ENCODE peak calls at places on chromosome 9, in four cellular contexts. U is CD8-positive, alpha-beta T cell; K is WERI-Rb-1; G is suprapubic skin. B is an unnamed sample. For H3K36me3, the result is how much of the 10 kb centered on the place peaks cover.

GRCh38 chr9:121662896-121663580 is 11.6 kb downstream of the DAB2IP start:
- DNase-seq in U (no peak), K (no peak), G (no peak), B (no peak)

GRCh38 chr9:26158631-26159150 is 480.4 kb upstream of the TUSC1 start:
- DNase-seq in U (no peak), K (no peak), G (no peak), B (no peak)

GRCh38 chr9:18893491-18893890 is 139.5 kb downstream of the SAXO1 start:
- DNase-seq in U (no peak), K (no peak), G (no peak), B (no peak)

GRCh38 chr9:36597412-36598178 is 24.9 kb downstream of the MELK start:
- DNase-seq in U (no peak), K (peak), G (no peak), B (no peak)

GRCh38 chr9:132210472-132211145 is 48.8 kb downstream of the NTNG2 start:
- DNase-seq in U (no peak), K (no peak), G (no peak), B (no peak)

GRCh38 chr9:125521462-125522327 is 185.3 kb downstream of the MAPKAP1 start:
- DNase-seq in U (no peak), K (no peak), G (no peak), B (no peak)

GRCh38 chr9:69898714-69899209 is 78.1 kb downstream of the CFAP95 start:
- DNase-seq in U (no peak), K (no peak), G (no peak), B (no peak)

GRCh38 chr9:127980056-127980705 is 608 bp downstream of the EEIG1 start:
- DNase-seq in U (no peak), K (peak), G (no peak), B (peak)

GRCh38 chr9:117772960-117773359 is 68.8 kb downstream of the TLR4 start:
- DNase-seq in U (no peak), K (peak), G (no peak), B (no peak)

GRCh38 chr9:121360975-121361374 is 9.1 kb downstream of the STOM start:
- DNase-seq in U (no peak), K (no peak), G (no peak), B (no peak)

GRCh38 chr9:79604149-79604548 is 32.4 kb downstream of the TLE4 start:
- DNase-seq in U (no peak), K (no peak), G (no peak), B (no peak)

GRCh38 chr9:97543568-97543967 is 42.1 kb downstream of the TMOD1 start:
- DNase-seq in U (no peak), K (no peak), G (no peak), B (no peak)

GRCh38 chr9:92100237-92100911 is 14.8 kb downstream of the SPTLC1 start:
- DNase-seq in U (no peak), K (no peak), G (no peak), B (no peak)

GRCh38 chr9:133351908-133352634 is 4.1 kb downstream of the RPL7A start:
- DNase-seq in U (no peak), K (peak), G (no peak), B (peak)

GRCh38 chr9:133353548-133353947 is 2.7 kb downstream of the SURF1 start:
- DNase-seq in U (no peak), K (no peak), G (no peak), B (no peak)

GRCh38 chr9:133354766-133355165 is 1.5 kb downstream of the SURF1 start:
- DNase-seq in U (no peak), K (peak), G (no peak), B (no peak)

GRCh38 chr9:133351526-133351907 is 3.5 kb downstream of the RPL7A start:
- DNase-seq in U (no peak), K (no peak), G (no peak), B (no peak)

GRCh38 chr9:133352635-133353340 is 3.5 kb downstream of the SURF1 start:
- DNase-seq in U (no peak), K (no peak), G (no peak), B (no peak)
- H3K27ac ChIP-seq in U (no peak), K (peak), G (no peak), B (no peak)

GRCh38 chr9:3825724-3826123 is 299.9 kb upstream of the RFX3 start:
- DNase-seq in U (no peak), K (no peak), G (no peak), B (no peak)

GRCh38 chr9:3827175-3827574 is 301.4 kb upstream of the RFX3 start:
- DNase-seq in U (no peak), K (no peak), G (no peak), B (no peak)

GRCh38 chr9:3828495-3828894 is 302.7 kb upstream of the RFX3 start:
- DNase-seq in U (no peak), K (no peak), G (no peak), B (no peak)

GRCh38 chr9:3835393-3835792 is 309.6 kb upstream of the RFX3 start:
- DNase-seq in U (no peak), K (no peak), G (no peak), B (no peak)

DNA sequence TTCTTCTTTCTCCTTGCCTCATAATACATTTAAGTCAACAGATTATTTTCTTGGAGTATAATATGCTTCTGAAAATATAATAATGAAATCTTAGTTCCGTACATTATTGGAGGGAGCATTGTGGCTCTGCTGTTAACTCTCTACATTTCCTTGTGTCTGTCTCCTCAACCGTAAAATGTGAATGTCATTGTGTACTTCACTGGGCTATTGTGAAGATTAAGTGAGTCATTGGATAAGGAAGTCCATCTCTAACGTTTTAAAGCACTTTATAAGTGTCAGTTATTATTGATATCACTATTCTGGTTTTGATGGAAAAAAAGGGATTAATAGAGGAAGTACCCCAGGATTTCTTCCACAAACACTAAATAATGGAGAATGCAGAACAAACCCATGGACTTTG is 304.5 kb upstream of the RFX3 start:
- DNase-seq in U (no peak), K (no peak), G (no peak), B (no peak)
- H3K36me3 ChIP-seq in U (under half), K (under half), G (under half), B (under half)

DNA sequence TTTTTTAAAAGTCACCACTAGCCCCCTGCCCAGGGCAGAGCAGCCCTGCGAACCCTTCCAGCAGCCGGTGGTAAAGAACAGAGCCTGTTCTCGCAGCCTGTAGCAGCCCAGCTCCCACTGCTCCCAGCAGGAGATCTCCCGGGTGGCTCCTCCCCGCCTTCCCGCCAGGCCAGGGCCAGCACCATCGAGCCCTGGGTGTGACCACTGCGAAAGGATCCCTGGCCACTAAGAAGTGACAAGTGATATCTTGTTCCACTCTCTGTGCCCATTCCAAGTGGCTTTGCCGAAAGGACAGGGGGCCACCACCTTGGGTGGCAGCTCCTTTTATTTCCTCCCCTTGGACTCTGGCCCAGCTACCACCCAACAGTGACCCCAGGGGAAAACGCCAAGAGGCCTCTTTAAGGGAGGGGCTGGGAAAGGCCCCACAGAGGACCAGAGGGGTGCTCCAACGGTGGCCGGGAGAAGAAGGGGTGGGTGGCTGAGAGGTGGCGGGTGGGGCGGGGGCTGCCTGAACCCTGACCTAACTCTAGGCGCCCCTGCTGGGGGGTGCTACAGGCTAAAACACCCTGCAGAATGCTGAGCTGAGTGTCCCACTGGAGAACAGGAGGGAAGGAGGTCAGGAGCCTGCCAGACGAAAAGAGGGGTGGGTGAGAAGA is 1.6 kb downstream of the NACC2 start:
- DNase-seq in U (no peak), K (peak), G (no peak), B (peak)
- H3K27ac ChIP-seq in U (no peak), K (peak), G (peak), B (peak)

GRCh38 chr9:133781828-133782135 is 43.6 kb upstream of the SARDH start:
- DNase-seq in U (no peak), K (no peak), G (no peak), B (peak)

GRCh38 chr9:133782157-133783130 is 44.3 kb upstream of the SARDH start:
- DNase-seq in U (peak), K (peak), G (no peak), B (peak)

GRCh38 chr9:133780404-133780945 is 42.3 kb upstream of the SARDH start:
- DNase-seq in U (no peak), K (no peak), G (no peak), B (peak)

GRCh38 chr9:133779516-133780403 is 41.6 kb upstream of the SARDH start:
- DNase-seq in U (no peak), K (no peak), G (no peak), B (no peak)

GRCh38 chr9:133780962-133781827 is 43.0 kb upstream of the SARDH start:
- DNase-seq in U (no peak), K (no peak), G (no peak), B (no peak)
- H3K36me3 ChIP-seq in U (under half), K (half or more), G (under half), B (under half)

GRCh38 chr9:21638104-21638503 is 156.0 kb upstream of the IFNE start:
- DNase-seq in U (no peak), K (no peak), G (no peak), B (no peak)

DNA sequence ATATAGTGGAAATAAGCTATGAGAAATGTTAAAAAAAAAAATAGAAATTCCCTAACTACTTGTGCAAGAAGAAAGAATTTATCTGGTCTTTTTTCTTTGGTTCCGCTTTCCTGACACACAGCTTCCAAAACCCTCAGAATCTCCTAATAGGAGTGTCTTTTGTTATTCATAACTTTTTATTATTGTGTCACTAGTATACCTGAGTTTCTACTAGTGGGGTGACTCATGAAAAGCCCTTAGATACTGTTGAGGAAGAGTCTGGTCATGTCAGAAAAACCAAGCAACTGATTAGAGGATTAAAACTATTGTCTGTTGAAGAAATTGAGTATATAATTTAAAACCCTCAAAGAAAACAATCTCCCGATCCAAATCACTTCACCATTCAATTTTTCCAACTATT is 152.8 kb upstream of the IFNE start:
- DNase-seq in U (no peak), K (no peak), G (no peak), B (no peak)
- H3K27ac ChIP-seq in U (no peak), K (no peak), G (no peak), B (no peak)

GRCh38 chr9:366620-367019 is 152.0 kb downstream of the DOCK8 start:
- DNase-seq in U (no peak), K (no peak), G (no peak), B (no peak)
- H3K36me3 ChIP-seq in U (half or more), K (under half), G (under half), B (under half)